ENCODE peak calls at places on chromosomes 11 and 22, in ten cellular contexts. One of them, this sample, is unnamed. For H3K4me1, the result is how much of the 10 kb centered on the place peaks cover.

GRCh38 chr11:5597953-5598352 is 1.5 kb downstream of the TRIM6 start:
- DNase-seq in neural progenitor cell: peak
- DNase-seq in neuronal stem cell: no peak
- DNase-seq in GM23338: peak
- DNase-seq in IMR-90: no peak
- DNase-seq in H1: no peak
- DNase-seq in fibroblast of lung: no peak
- DNase-seq in endothelial cell of umbilical vein: no peak
- DNase-seq in GM23248: no peak
- DNase-seq in mesenchymal stem cell: no peak
- DNase-seq in this sample: no peak

GRCh38 chr11:99911116-99911515 is 776.0 kb upstream of the ARHGAP42 start:
- DNase-seq in neural progenitor cell: peak
- DNase-seq in neuronal stem cell: no peak
- DNase-seq in GM23338: peak
- DNase-seq in IMR-90: no peak
- DNase-seq in H1: no peak
- DNase-seq in fibroblast of lung: no peak
- DNase-seq in endothelial cell of umbilical vein: no peak
- DNase-seq in GM23248: no peak
- DNase-seq in mesenchymal stem cell: no peak
- DNase-seq in this sample: no peak

GRCh38 chr11:60767388-60767811 is 10.7 kb downstream of the MS4A15 start:
- DNase-seq in neural progenitor cell: peak
- DNase-seq in neuronal stem cell: no peak
- DNase-seq in GM23338: peak
- DNase-seq in IMR-90: no peak
- DNase-seq in H1: peak
- DNase-seq in fibroblast of lung: no peak
- DNase-seq in endothelial cell of umbilical vein: peak
- DNase-seq in GM23248: peak
- DNase-seq in mesenchymal stem cell: no peak
- DNase-seq in this sample: no peak

GRCh38 chr11:134761926-134762247 is 349.8 kb upstream of the B3GAT1 start:
- DNase-seq in neural progenitor cell: no peak
- DNase-seq in neuronal stem cell: no peak
- DNase-seq in GM23338: no peak
- DNase-seq in IMR-90: no peak
- DNase-seq in H1: no peak
- DNase-seq in fibroblast of lung: no peak
- DNase-seq in endothelial cell of umbilical vein: no peak
- DNase-seq in GM23248: no peak
- DNase-seq in mesenchymal stem cell: no peak
- DNase-seq in this sample: no peak

GRCh38 chr11:64022125-64022784 is 13.5 kb upstream of the FLRT1 start:
- DNase-seq in neural progenitor cell: no peak
- DNase-seq in neuronal stem cell: no peak
- DNase-seq in GM23338: no peak
- DNase-seq in IMR-90: no peak
- DNase-seq in H1: no peak
- DNase-seq in fibroblast of lung: no peak
- DNase-seq in endothelial cell of umbilical vein: no peak
- DNase-seq in GM23248: no peak
- DNase-seq in mesenchymal stem cell: no peak
- DNase-seq in this sample: no peak

GRCh38 chr11:23730307-23730998 is 766.4 kb upstream of the LUZP2 start:
- DNase-seq in neural progenitor cell: no peak
- DNase-seq in neuronal stem cell: no peak
- DNase-seq in GM23338: peak
- DNase-seq in IMR-90: no peak
- DNase-seq in H1: no peak
- DNase-seq in fibroblast of lung: no peak
- DNase-seq in endothelial cell of umbilical vein: no peak
- DNase-seq in GM23248: no peak
- DNase-seq in mesenchymal stem cell: no peak
- DNase-seq in this sample: no peak

GRCh38 chr11:67303989-67304411 is 670 bp downstream of the SSH3 start:
- DNase-seq in neural progenitor cell: no peak
- DNase-seq in neuronal stem cell: no peak
- DNase-seq in GM23338: peak
- DNase-seq in IMR-90: no peak
- DNase-seq in H1: no peak
- DNase-seq in fibroblast of lung: no peak
- DNase-seq in endothelial cell of umbilical vein: no peak
- DNase-seq in GM23248: peak
- DNase-seq in mesenchymal stem cell: no peak
- DNase-seq in this sample: no peak

GRCh38 chr11:63478896-63479295 is 12.1 kb downstream of the PLAAT5 start:
- DNase-seq in neural progenitor cell: peak
- DNase-seq in neuronal stem cell: peak
- DNase-seq in GM23338: peak
- DNase-seq in IMR-90: peak
- DNase-seq in H1: peak
- DNase-seq in fibroblast of lung: peak
- DNase-seq in endothelial cell of umbilical vein: peak
- DNase-seq in GM23248: peak
- DNase-seq in mesenchymal stem cell: peak
- DNase-seq in this sample: peak

GRCh38 chr22:30821863-30822215 is 127.2 kb downstream of the OSBP2 start:
- DNase-seq in neural progenitor cell: no peak
- DNase-seq in neuronal stem cell: no peak
- DNase-seq in GM23338: no peak
- DNase-seq in IMR-90: no peak
- DNase-seq in H1: no peak
- DNase-seq in fibroblast of lung: no peak
- DNase-seq in endothelial cell of umbilical vein: no peak
- DNase-seq in GM23248: no peak
- DNase-seq in mesenchymal stem cell: no peak
- DNase-seq in this sample: no peak

GRCh38 chr11:95715777-95716241 is 73.8 kb downstream of the FAM76B start:
- DNase-seq in neural progenitor cell: no peak
- DNase-seq in neuronal stem cell: no peak
- DNase-seq in GM23338: peak
- DNase-seq in IMR-90: no peak
- DNase-seq in H1: no peak
- DNase-seq in fibroblast of lung: no peak
- DNase-seq in endothelial cell of umbilical vein: peak
- DNase-seq in GM23248: peak
- DNase-seq in mesenchymal stem cell: no peak
- DNase-seq in this sample: no peak

GRCh38 chr22:49235463-49236300 is 592.0 kb downstream of the BRD1 start:
- DNase-seq in neural progenitor cell: peak
- DNase-seq in neuronal stem cell: no peak
- DNase-seq in GM23338: no peak
- DNase-seq in IMR-90: no peak
- DNase-seq in H1: no peak
- DNase-seq in fibroblast of lung: no peak
- DNase-seq in endothelial cell of umbilical vein: no peak
- DNase-seq in GM23248: no peak
- DNase-seq in mesenchymal stem cell: no peak
- DNase-seq in this sample: no peak

GRCh38 chr11:58498464-58498863 is 9.4 kb downstream of the OR5B21 start:
- DNase-seq in neural progenitor cell: no peak
- DNase-seq in neuronal stem cell: no peak
- DNase-seq in GM23338: no peak
- DNase-seq in IMR-90: no peak
- DNase-seq in H1: no peak
- DNase-seq in fibroblast of lung: no peak
- DNase-seq in endothelial cell of umbilical vein: no peak
- DNase-seq in GM23248: no peak
- DNase-seq in mesenchymal stem cell: no peak
- DNase-seq in this sample: peak

GRCh38 chr22:41284465-41284864 is 1.5 kb downstream of the RANGAP1 start:
- DNase-seq in neural progenitor cell: no peak
- DNase-seq in neuronal stem cell: no peak
- DNase-seq in GM23338: no peak
- DNase-seq in IMR-90: no peak
- DNase-seq in H1: no peak
- DNase-seq in fibroblast of lung: no peak
- DNase-seq in endothelial cell of umbilical vein: no peak
- DNase-seq in GM23248: no peak
- DNase-seq in mesenchymal stem cell: no peak
- DNase-seq in this sample: no peak
- H3K4me2 ChIP-seq in neural progenitor cell: peak
- H3K4me2 ChIP-seq in neuronal stem cell: no peak
- H3K4me2 ChIP-seq in GM23338: peak
- H3K4me2 ChIP-seq in IMR-90: peak
- H3K4me2 ChIP-seq in H1: peak
- H3K4me2 ChIP-seq in fibroblast of lung: peak
- H3K4me2 ChIP-seq in endothelial cell of umbilical vein: peak
- H3K4me2 ChIP-seq in GM23248: peak
- H3K4me2 ChIP-seq in mesenchymal stem cell: peak
- H3K4me2 ChIP-seq in this sample: peak

DNA sequence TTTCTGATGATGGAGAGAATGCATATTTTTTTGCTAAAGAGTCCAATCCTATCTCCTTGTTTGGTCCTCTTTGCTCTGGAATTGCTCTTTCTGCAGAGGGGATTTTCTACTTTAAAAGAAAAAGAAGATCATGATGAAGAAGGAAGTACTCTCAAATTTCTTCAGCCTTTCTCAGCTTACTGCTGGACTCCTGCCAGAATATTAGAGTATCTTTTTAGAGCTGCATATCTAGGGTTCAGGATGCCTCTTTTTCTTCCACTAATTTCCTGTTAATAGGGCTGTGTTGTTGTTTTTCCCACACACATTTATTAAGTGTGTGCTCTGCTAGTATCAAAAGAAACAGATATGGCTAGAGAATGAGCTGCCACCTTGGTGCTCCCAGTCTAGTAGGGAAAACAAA is 18.2 kb downstream of the UBASH3B start:
- DNase-seq in neural progenitor cell: no peak
- DNase-seq in neuronal stem cell: no peak
- DNase-seq in GM23338: no peak
- DNase-seq in IMR-90: peak
- DNase-seq in H1: no peak
- DNase-seq in fibroblast of lung: peak
- DNase-seq in endothelial cell of umbilical vein: peak
- DNase-seq in GM23248: peak
- DNase-seq in mesenchymal stem cell: peak
- DNase-seq in this sample: no peak
- H3K4me1 ChIP-seq in neural progenitor cell: under half
- H3K4me1 ChIP-seq in neuronal stem cell: under half
- H3K4me1 ChIP-seq in GM23338: under half
- H3K4me1 ChIP-seq in IMR-90: under half
- H3K4me1 ChIP-seq in H1: under half
- H3K4me1 ChIP-seq in fibroblast of lung: under half
- H3K4me1 ChIP-seq in endothelial cell of umbilical vein: under half
- H3K4me1 ChIP-seq in GM23248: under half
- H3K4me1 ChIP-seq in mesenchymal stem cell: under half
- H3K4me1 ChIP-seq in this sample: half or more

GRCh38 chr11:115499241-115499799 is 4.9 kb downstream of the CADM1 start:
- DNase-seq in neural progenitor cell: no peak
- DNase-seq in neuronal stem cell: no peak
- DNase-seq in GM23338: no peak
- DNase-seq in IMR-90: no peak
- DNase-seq in H1: no peak
- DNase-seq in fibroblast of lung: no peak
- DNase-seq in endothelial cell of umbilical vein: no peak
- DNase-seq in GM23248: no peak
- DNase-seq in mesenchymal stem cell: no peak
- DNase-seq in this sample: no peak

GRCh38 chr11:115493905-115494304 is 10.3 kb downstream of the CADM1 start:
- DNase-seq in neural progenitor cell: no peak
- DNase-seq in neuronal stem cell: no peak
- DNase-seq in GM23338: no peak
- DNase-seq in IMR-90: peak
- DNase-seq in H1: no peak
- DNase-seq in fibroblast of lung: no peak
- DNase-seq in endothelial cell of umbilical vein: no peak
- DNase-seq in GM23248: no peak
- DNase-seq in mesenchymal stem cell: no peak
- DNase-seq in this sample: no peak

GRCh38 chr11:115497303-115497702 is 6.9 kb downstream of the CADM1 start:
- DNase-seq in neural progenitor cell: no peak
- DNase-seq in neuronal stem cell: no peak
- DNase-seq in GM23338: no peak
- DNase-seq in IMR-90: no peak
- DNase-seq in H1: no peak
- DNase-seq in fibroblast of lung: no peak
- DNase-seq in endothelial cell of umbilical vein: no peak
- DNase-seq in GM23248: no peak
- DNase-seq in mesenchymal stem cell: peak
- DNase-seq in this sample: no peak

GRCh38 chr11:115498354-115498753 is 5.9 kb downstream of the CADM1 start:
- DNase-seq in neural progenitor cell: no peak
- DNase-seq in neuronal stem cell: no peak
- DNase-seq in GM23338: no peak
- DNase-seq in IMR-90: no peak
- DNase-seq in H1: no peak
- DNase-seq in fibroblast of lung: no peak
- DNase-seq in endothelial cell of umbilical vein: no peak
- DNase-seq in GM23248: no peak
- DNase-seq in mesenchymal stem cell: no peak
- DNase-seq in this sample: no peak

DNA sequence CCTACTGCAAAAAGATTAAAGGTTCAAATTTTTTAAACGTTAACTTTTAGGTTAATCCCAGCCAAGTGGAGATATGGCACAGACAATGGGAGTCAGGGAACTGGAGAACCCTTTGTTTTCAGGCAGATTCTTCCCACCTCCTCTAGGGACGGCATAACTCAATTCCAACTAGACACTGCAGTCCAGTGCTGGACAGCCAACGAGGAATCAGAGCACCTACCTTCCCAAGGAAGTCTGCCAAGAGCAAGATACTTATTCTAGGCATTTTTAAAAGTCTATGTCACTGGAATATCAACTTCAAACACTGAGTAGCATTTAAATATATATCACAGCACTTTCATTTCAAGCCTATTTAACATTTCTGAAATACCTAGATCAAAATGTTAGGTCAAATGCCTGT is 7.3 kb downstream of the CADM1 start:
- DNase-seq in neural progenitor cell: peak
- DNase-seq in neuronal stem cell: no peak
- DNase-seq in GM23338: no peak
- DNase-seq in IMR-90: no peak
- DNase-seq in H1: no peak
- DNase-seq in fibroblast of lung: no peak
- DNase-seq in endothelial cell of umbilical vein: no peak
- DNase-seq in GM23248: no peak
- DNase-seq in mesenchymal stem cell: no peak
- DNase-seq in this sample: no peak
- H3K4me2 ChIP-seq in neural progenitor cell: no peak
- H3K4me2 ChIP-seq in neuronal stem cell: no peak
- H3K4me2 ChIP-seq in GM23338: peak
- H3K4me2 ChIP-seq in IMR-90: no peak
- H3K4me2 ChIP-seq in H1: no peak
- H3K4me2 ChIP-seq in fibroblast of lung: no peak
- H3K4me2 ChIP-seq in endothelial cell of umbilical vein: no peak
- H3K4me2 ChIP-seq in GM23248: no peak
- H3K4me2 ChIP-seq in mesenchymal stem cell: no peak
- H3K4me2 ChIP-seq in this sample: no peak

DNA sequence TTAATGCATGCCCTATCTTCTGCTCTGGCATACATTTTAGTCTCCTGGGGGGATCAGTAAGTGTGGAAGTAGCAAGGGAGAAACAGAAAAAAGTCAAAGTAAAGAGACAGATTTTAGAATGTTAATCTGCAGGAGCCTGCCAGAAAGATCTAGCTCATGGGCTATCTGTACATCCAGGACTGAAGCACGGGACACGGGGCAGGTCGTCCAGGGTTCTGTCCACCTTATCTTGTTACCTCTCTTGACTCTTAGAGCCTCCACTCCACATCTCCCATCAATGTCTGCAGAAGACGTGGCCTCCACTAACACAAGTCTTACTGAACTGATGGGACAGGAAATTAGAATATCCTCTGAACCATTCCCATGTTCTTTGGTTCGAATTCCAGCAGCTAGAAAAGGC is 1.7 kb upstream of the SLC43A3 start:
- DNase-seq in neural progenitor cell: no peak
- DNase-seq in neuronal stem cell: no peak
- DNase-seq in GM23338: no peak
- DNase-seq in IMR-90: no peak
- DNase-seq in H1: no peak
- DNase-seq in fibroblast of lung: no peak
- DNase-seq in endothelial cell of umbilical vein: no peak
- DNase-seq in GM23248: no peak
- DNase-seq in mesenchymal stem cell: no peak
- DNase-seq in this sample: no peak
- H3K4me1 ChIP-seq in neural progenitor cell: under half
- H3K4me1 ChIP-seq in neuronal stem cell: under half
- H3K4me1 ChIP-seq in GM23338: under half
- H3K4me1 ChIP-seq in IMR-90: under half
- H3K4me1 ChIP-seq in H1: under half
- H3K4me1 ChIP-seq in fibroblast of lung: under half
- H3K4me1 ChIP-seq in endothelial cell of umbilical vein: under half
- H3K4me1 ChIP-seq in GM23248: half or more
- H3K4me1 ChIP-seq in mesenchymal stem cell: under half
- H3K4me1 ChIP-seq in this sample: under half

This sample was measured in DND-41.